ENCODE peak calls at places on chromosomes 3 and 15, in seven cellular contexts. One of them, this sample, is unnamed.
A peak's percentile ranks its signal among the peaks of the same experiment; 100 is the strongest.

GRCh38 chr15:91535856-91536500 is 317.5 kb upstream of the SLCO3A1 start:
- DNase-seq in K562: no peak
- DNase-seq in HepG2: no peak
- DNase-seq in H1: no peak
- DNase-seq in GM12878: no peak
- DNase-seq in HCT116: no peak
- DNase-seq in SK-N-SH: no peak
- DNase-seq in this sample: no peak

GRCh38 chr3:139016430-139017048 is 4.2 kb downstream of the PRR23B start:
- DNase-seq in SK-N-SH: no peak
- DNase-seq in GM12878: peak; percentile 55
- DNase-seq in HCT116: no peak
- DNase-seq in K562: peak; percentile 22
- DNase-seq in H1: no peak
- DNase-seq in HepG2: peak; percentile 13
- DNase-seq in this sample: no peak

GRCh38 chr3:96619475-96619874 is 194.9 kb upstream of the EPHA6 start:
- DNase-seq in K562: no peak
- DNase-seq in H1: no peak
- DNase-seq in SK-N-SH: no peak
- DNase-seq in GM12878: no peak
- DNase-seq in HepG2: no peak
- DNase-seq in HCT116: no peak
- DNase-seq in this sample: no peak

GRCh38 chr15:22786868-22787698 is 639 bp downstream of the NIPA1 start:
- DNase-seq in GM12878: no peak
- DNase-seq in HepG2: peak; percentile 10
- DNase-seq in K562: peak; percentile 34
- DNase-seq in SK-N-SH: peak; percentile 66
- DNase-seq in HCT116: no peak
- DNase-seq in H1: no peak
- DNase-seq in this sample: peak; percentile 13

GRCh38 chr3:140941090-140941433 is 574 bp upstream of the SLC25A36 start:
- DNase-seq in HCT116: no peak
- DNase-seq in GM12878: no peak
- DNase-seq in HepG2: no peak
- DNase-seq in SK-N-SH: no peak
- DNase-seq in H1: no peak
- DNase-seq in K562: no peak
- DNase-seq in this sample: no peak

GRCh38 chr3:172387728-172388127 is 60.5 kb downstream of the GHSR start:
- DNase-seq in HCT116: no peak
- DNase-seq in GM12878: no peak
- DNase-seq in K562: no peak
- DNase-seq in H1: no peak
- DNase-seq in SK-N-SH: no peak
- DNase-seq in HepG2: no peak
- DNase-seq in this sample: no peak

GRCh38 chr3:100590114-100590839 is 19.1 kb upstream of the ADGRG7 start:
- DNase-seq in GM12878: peak; percentile 68
- DNase-seq in SK-N-SH: peak; percentile 68
- DNase-seq in K562: peak; percentile 51
- DNase-seq in HCT116: peak; percentile 63
- DNase-seq in HepG2: peak; percentile 66
- DNase-seq in H1: no peak
- DNase-seq in this sample: peak; percentile 82

GRCh38 chr3:153626158-153626557 is 464.1 kb downstream of the RAP2B start:
- DNase-seq in SK-N-SH: no peak
- DNase-seq in HepG2: no peak
- DNase-seq in H1: no peak
- DNase-seq in K562: no peak
- DNase-seq in GM12878: no peak
- DNase-seq in HCT116: no peak
- DNase-seq in this sample: no peak

GRCh38 chr3:169134194-169134593 is 529.3 kb downstream of the MECOM start:
- DNase-seq in K562: no peak
- DNase-seq in HCT116: no peak
- DNase-seq in SK-N-SH: no peak
- DNase-seq in H1: no peak
- DNase-seq in GM12878: no peak
- DNase-seq in HepG2: no peak
- DNase-seq in this sample: no peak

GRCh38 chr3:53071882-53072431 is 26.1 kb upstream of the SFMBT1 start:
- DNase-seq in HepG2: no peak
- DNase-seq in HCT116: no peak
- DNase-seq in H1: no peak
- DNase-seq in GM12878: no peak
- DNase-seq in K562: peak; percentile 20
- DNase-seq in SK-N-SH: no peak
- DNase-seq in this sample: no peak

GRCh38 chr3:169362261-169362660 is 301.3 kb downstream of the MECOM start:
- DNase-seq in SK-N-SH: no peak
- DNase-seq in K562: no peak
- DNase-seq in HepG2: no peak
- DNase-seq in HCT116: no peak
- DNase-seq in GM12878: no peak
- DNase-seq in H1: no peak
- DNase-seq in this sample: peak; percentile 55

GRCh38 chr15:71448688-71449114 is 333.4 kb downstream of the THSD4 start:
- DNase-seq in HepG2: peak; percentile 51
- DNase-seq in H1: peak; percentile 39
- DNase-seq in K562: peak; percentile 19
- DNase-seq in GM12878: no peak
- DNase-seq in SK-N-SH: peak; percentile 47
- DNase-seq in HCT116: peak; percentile 56
- DNase-seq in this sample: peak; percentile 64
- TF ChIP-seq JUND in HepG2: no peak
- TF ChIP-seq JUND in H1: no peak
- TF ChIP-seq JUND in K562: no peak
- TF ChIP-seq JUND in GM12878: no peak
- TF ChIP-seq JUND in SK-N-SH: no peak
- TF ChIP-seq JUND in HCT116: no peak
- TF ChIP-seq JUND in this sample: no peak

GRCh38 chr15:80940331-80940730 is 49.3 kb downstream of the MESD start:
- DNase-seq in SK-N-SH: no peak
- DNase-seq in H1: no peak
- DNase-seq in HCT116: no peak
- DNase-seq in K562: no peak
- DNase-seq in GM12878: no peak
- DNase-seq in HepG2: no peak
- DNase-seq in this sample: no peak

GRCh38 chr15:80940851-80941250 is 48.8 kb downstream of the MESD start:
- DNase-seq in K562: no peak
- DNase-seq in H1: no peak
- DNase-seq in HCT116: no peak
- DNase-seq in HepG2: no peak
- DNase-seq in SK-N-SH: no peak
- DNase-seq in GM12878: no peak
- DNase-seq in this sample: no peak

GRCh38 chr15:80944818-80945217 is 44.8 kb downstream of the MESD start:
- DNase-seq in K562: no peak
- DNase-seq in SK-N-SH: no peak
- DNase-seq in GM12878: no peak
- DNase-seq in HCT116: no peak
- DNase-seq in HepG2: no peak
- DNase-seq in H1: no peak
- DNase-seq in this sample: no peak

GRCh38 chr15:80942266-80942665 is 47.4 kb downstream of the MESD start:
- DNase-seq in K562: no peak
- DNase-seq in SK-N-SH: no peak
- DNase-seq in GM12878: no peak
- DNase-seq in H1: no peak
- DNase-seq in HepG2: no peak
- DNase-seq in HCT116: no peak
- DNase-seq in this sample: no peak

GRCh38 chr15:80942746-80943565 is 46.7 kb downstream of the MESD start:
- DNase-seq in K562: no peak
- DNase-seq in SK-N-SH: no peak
- DNase-seq in GM12878: no peak
- DNase-seq in HepG2: no peak
- DNase-seq in HCT116: no peak
- DNase-seq in H1: no peak
- DNase-seq in this sample: peak; percentile 59
- TF ChIP-seq JUND in K562: no peak
- TF ChIP-seq JUND in SK-N-SH: no peak
- TF ChIP-seq JUND in GM12878: no peak
- TF ChIP-seq JUND in HepG2: no peak
- TF ChIP-seq JUND in HCT116: no peak
- TF ChIP-seq JUND in H1: no peak
- TF ChIP-seq JUND in this sample: no peak

DNA sequence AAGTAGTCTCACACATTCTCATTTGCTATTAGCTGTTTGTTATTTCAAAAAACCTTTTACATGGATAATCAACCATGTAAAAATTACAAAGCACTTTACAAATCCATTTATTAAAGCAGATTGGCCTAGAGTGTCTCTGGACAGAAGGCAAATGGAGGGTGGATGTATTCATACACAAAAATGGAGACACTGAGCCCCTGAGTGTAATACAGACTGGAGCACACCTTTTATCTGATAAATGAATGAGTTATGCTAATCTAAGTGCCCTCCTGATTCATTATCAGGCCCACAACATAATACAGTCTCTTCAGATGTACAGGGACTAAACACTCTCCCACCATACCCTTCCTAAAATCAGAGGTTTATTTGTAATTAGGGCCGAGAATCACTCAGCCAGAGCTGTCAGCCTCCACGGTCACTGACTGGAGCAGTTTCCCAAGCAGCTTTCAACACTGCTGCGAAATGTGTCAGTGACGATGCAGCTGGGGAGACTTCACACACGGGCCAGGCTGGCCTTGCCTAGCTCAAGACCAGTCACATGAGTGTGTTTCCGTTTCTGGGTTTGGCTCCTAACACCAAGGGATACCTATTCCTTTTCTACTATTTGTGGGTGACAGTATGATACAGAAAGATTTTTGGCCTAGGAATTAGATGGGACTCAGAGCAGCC is 271.8 kb downstream of the ZIC1 start:
- DNase-seq in HepG2: no peak
- DNase-seq in GM12878: no peak
- DNase-seq in K562: no peak
- DNase-seq in H1: no peak
- DNase-seq in HCT116: no peak
- DNase-seq in SK-N-SH: no peak
- DNase-seq in this sample: no peak
- TF ChIP-seq JUND in HepG2: no peak
- TF ChIP-seq JUND in GM12878: no peak
- TF ChIP-seq JUND in K562: no peak
- TF ChIP-seq JUND in H1: no peak
- TF ChIP-seq JUND in HCT116: no peak
- TF ChIP-seq JUND in SK-N-SH: no peak
- TF ChIP-seq JUND in this sample: no peak

GRCh38 chr3:48679416-48680380 is 6.0 kb downstream of the NCKIPSD start:
- DNase-seq in HCT116: no peak
- DNase-seq in H1: no peak
- DNase-seq in SK-N-SH: no peak
- DNase-seq in K562: no peak
- DNase-seq in GM12878: no peak
- DNase-seq in HepG2: no peak
- DNase-seq in this sample: no peak
- TF ChIP-seq JUND in HCT116: no peak
- TF ChIP-seq JUND in H1: no peak
- TF ChIP-seq JUND in SK-N-SH: no peak
- TF ChIP-seq JUND in K562: no peak
- TF ChIP-seq JUND in GM12878: no peak
- TF ChIP-seq JUND in HepG2: no peak
- TF ChIP-seq JUND in this sample: no peak

DNA sequence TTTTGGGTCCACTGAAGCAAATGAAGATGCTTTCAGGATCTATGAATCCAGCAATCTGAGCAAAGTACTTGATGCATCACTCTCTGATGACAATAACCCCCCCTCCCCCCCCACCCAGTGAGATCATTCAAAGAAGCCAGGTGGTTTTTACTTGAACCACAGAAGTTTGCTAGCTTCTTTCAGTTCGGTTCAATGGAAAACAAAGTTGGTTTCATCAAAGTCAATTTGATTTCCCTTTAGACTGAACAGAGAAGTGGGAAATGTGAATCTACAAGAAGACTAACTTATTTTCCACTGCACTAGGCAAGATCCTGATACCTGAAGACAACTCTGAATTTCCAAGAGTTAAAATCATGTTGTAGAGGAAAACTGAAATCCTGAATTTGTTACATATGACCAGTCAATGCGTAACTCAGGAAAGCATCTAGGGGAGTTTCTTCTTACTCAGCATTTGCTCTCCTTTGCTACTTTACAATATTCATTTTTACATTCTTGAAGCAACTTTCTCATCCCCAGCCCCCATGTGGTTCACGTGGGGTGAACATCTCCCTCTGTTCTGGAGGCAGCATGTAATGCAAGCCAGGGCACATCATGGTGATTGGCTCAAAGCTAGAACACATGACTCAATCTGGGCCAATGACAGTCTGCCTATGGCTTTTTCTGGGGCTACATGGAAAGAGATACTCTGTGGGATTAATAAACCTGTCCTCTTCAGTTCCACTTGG is 572.6 kb downstream of the FOXP1 start:
- DNase-seq in H1: no peak
- DNase-seq in HCT116: no peak
- DNase-seq in HepG2: no peak
- DNase-seq in SK-N-SH: no peak
- DNase-seq in K562: peak; percentile 18
- DNase-seq in GM12878: peak; percentile 20
- DNase-seq in this sample: no peak
- TF ChIP-seq JUND in H1: no peak
- TF ChIP-seq JUND in HCT116: no peak
- TF ChIP-seq JUND in HepG2: no peak
- TF ChIP-seq JUND in SK-N-SH: no peak
- TF ChIP-seq JUND in K562: no peak
- TF ChIP-seq JUND in GM12878: no peak
- TF ChIP-seq JUND in this sample: no peak